ENCODE peak calls at places on chromosomes 3 and 15, in eight cellular contexts. N is colonic mucosa, V is retinal pigment epithelial cell, J is prostate gland, S is vagina, B is BE2C, Z is neural progenitor cell, T is IMR-90. Y is an unnamed sample.

GRCh38 chr3:8406479-8406878 is 95.1 kb upstream of the LMCD1 start:
- DNase-seq in N (no peak), V (no peak), J (no peak), S (no peak), B (no peak), Z (no peak), T (no peak), Y (no peak)

GRCh38 chr3:2599471-2599870 is 500.8 kb downstream of the CNTN4 start:
- DNase-seq in N (no peak), V (no peak), J (no peak), S (no peak), B (no peak), Z (no peak), T (no peak), Y (no peak)

GRCh38 chr15:44298878-44299277 is 10.4 kb downstream of the GOLM2 start:
- DNase-seq in N (no peak), V (no peak), J (no peak), S (no peak), B (peak; percentile 70), Z (peak; percentile 16), T (no peak), Y (no peak)

GRCh38 chr15:61186905-61187865 is 41.9 kb downstream of the RORA start:
- DNase-seq in N (no peak), V (no peak), J (peak; percentile 23), S (no peak), B (peak; percentile 66), Z (no peak), T (no peak), Y (peak; percentile 31)

GRCh38 chr3:11306815-11307589 is 34.8 kb downstream of the ATG7 start:
- DNase-seq in N (no peak), V (no peak), J (no peak), S (no peak), B (no peak), Z (no peak), T (peak; percentile 49), Y (no peak)

GRCh38 chr3:152058906-152059305 is 185.5 kb downstream of the SUCNR1 start:
- DNase-seq in N (no peak), V (no peak), J (no peak), S (no peak), B (no peak), Z (no peak), T (peak; percentile 45), Y (no peak)

GRCh38 chr15:74209997-74210573 is 7.5 kb upstream of the STRA6 start:
- DNase-seq in N (no peak), V (peak; percentile 76), J (no peak), S (no peak), B (no peak), Z (no peak), T (peak; percentile 89), Y (no peak)

GRCh38 chr15:47674576-47675232 is 42.6 kb upstream of the SEMA6D start:
- DNase-seq in N (no peak), V (no peak), J (no peak), S (no peak), B (no peak), Z (peak; percentile 58), T (no peak), Y (no peak)

GRCh38 chr3:137763594-137763938 is 549 bp upstream of the SOX14 start:
- DNase-seq in N (no peak), V (no peak), J (no peak), S (no peak), B (no peak), Z (peak; percentile 45), T (no peak), Y (no peak)

GRCh38 chr3:137761563-137762503 is 2.3 kb upstream of the SOX14 start:
- DNase-seq in N (no peak), V (no peak), J (no peak), S (no peak), B (no peak), Z (peak; percentile 52), T (no peak), Y (no peak)

GRCh38 chr3:137764563-137765309 is 621 bp downstream of the SOX14 start:
- DNase-seq in N (no peak), V (no peak), J (no peak), S (no peak), B (no peak), Z (peak; percentile 44), T (no peak), Y (no peak)

GRCh38 chr3:137764001-137764433 is at the start of gene SOX14:
- DNase-seq in N (peak; percentile 57), V (no peak), J (peak; percentile 28), S (no peak), B (no peak), Z (peak; percentile 76), T (no peak), Y (no peak)

GRCh38 chr3:137762674-137763593 is 1.2 kb upstream of the SOX14 start:
- DNase-seq in N (no peak), V (no peak), J (no peak), S (no peak), B (no peak), Z (no peak), T (no peak), Y (no peak)
- H3K4me3 ChIP-seq in N (no peak overlapping the region), V (no peak overlapping the region), J (no peak overlapping the region), S (no peak overlapping the region), B (no peak overlapping the region), Z (peak overlapping the region; percentile 37), T (no peak overlapping the region), Y (no peak overlapping the region)

DNA sequence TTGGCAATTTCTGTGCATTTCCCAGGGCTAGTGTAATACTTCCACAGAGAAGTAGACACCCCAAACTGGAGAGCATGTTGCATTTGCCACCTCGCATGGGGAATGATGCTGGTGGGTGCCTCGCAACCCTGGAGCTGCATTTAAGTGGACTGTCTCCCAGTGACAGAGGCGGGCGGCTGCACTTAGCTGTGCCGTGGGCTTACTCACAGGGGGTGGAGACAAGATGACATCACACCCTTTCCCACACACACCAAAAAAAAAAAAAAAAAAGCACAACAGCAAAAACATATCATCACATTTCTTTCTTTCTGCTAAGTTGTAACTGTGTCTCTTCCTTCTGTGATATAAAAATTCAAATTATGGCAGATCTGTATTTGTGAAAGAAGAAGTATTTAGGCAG is at the start of gene ABI3BP:
- DNase-seq in N (peak; percentile 67), V (no peak), J (no peak), S (no peak), B (peak; percentile 80), Z (peak; percentile 20), T (peak; percentile 89), Y (peak; percentile 82)
- H3K4me3 ChIP-seq in N (peak within 1 kb of the TSS; percentile 23), V (no peak within 1 kb of the TSS), J (peak within 1 kb of the TSS; percentile 15), S (peak within 1 kb of the TSS; percentile 50), B (peak within 1 kb of the TSS; percentile 31), Z (no peak within 1 kb of the TSS), T (peak within 1 kb of the TSS; percentile 55), Y (peak within 1 kb of the TSS; percentile 36)

DNA sequence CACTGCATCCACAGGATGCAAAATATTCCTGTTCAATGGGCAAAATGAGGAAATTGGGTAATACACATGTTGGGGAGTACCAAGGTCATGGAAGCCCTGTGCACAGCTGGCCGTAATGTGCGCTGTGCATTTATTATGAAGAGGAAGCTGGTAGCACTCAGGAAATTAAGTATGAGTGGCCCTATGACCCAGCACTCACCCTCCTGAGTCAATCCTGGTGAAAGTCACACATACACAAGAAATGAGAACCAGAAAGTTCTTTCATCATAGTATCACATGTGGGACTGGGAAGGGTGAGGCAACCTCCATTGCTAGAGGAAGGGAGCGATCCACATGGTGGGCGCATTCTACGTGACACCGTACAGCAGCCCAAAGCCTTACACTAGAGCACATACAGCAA is 11.4 kb upstream of the PRR20G start:
- DNase-seq in N (no peak), V (no peak), J (no peak), S (no peak), B (no peak), Z (no peak), T (no peak), Y (no peak)
- H3K4me3 ChIP-seq in N (no peak overlapping the region), V (no peak overlapping the region), J (no peak overlapping the region), S (no peak overlapping the region), B (no peak overlapping the region), Z (no peak overlapping the region), T (no peak overlapping the region), Y (no peak overlapping the region)

GRCh38 chr3:21041621-21042020 is 709.4 kb downstream of the ZNF385D start:
- DNase-seq in N (no peak), V (peak; percentile 94), J (no peak), S (no peak), B (no peak), Z (no peak), T (no peak), Y (no peak)
- H3K4me3 ChIP-seq in N (no peak overlapping the region), V (no peak overlapping the region), J (no peak overlapping the region), S (no peak overlapping the region), B (no peak overlapping the region), Z (no peak overlapping the region), T (no peak overlapping the region), Y (no peak overlapping the region)

DNA sequence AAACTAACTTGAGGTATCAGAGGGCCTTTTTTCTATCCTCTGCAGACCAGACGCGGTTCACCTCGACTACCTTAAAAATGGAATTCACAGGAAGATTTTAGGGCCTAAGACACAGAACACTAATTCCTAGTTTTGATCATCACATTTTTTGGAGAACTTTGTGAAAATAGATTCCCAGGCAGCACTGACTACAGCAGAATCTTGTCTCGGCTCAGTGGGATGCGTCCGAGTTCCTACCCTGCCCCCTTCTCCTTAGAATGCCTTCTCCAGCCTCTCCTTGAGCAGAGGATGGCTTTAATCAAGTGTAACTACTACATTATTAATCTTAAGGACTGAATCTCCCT is 393 bp upstream of the TERC start:
- DNase-seq in N (no peak), V (no peak), J (no peak), S (no peak), B (no peak), Z (no peak), T (no peak), Y (no peak)
- H3K4me3 ChIP-seq in N (peak overlapping the region; percentile 62), V (peak overlapping the region; percentile 83), J (peak overlapping the region; percentile 84), S (peak overlapping the region; percentile 77), B (peak overlapping the region; percentile 79), Z (no peak overlapping the region), T (peak overlapping the region; percentile 89), Y (peak overlapping the region; percentile 77)

Y was measured in heart left ventricle.